ENCODE peak calls at places on chromosomes 5 and 9, in four cellular contexts. One of them, this sample, is unnamed.
A peak's percentile ranks its signal among the peaks of the same experiment; 100 is the strongest.

GRCh38 chr5:111227805-111228204 is 3.6 kb downstream of the CAMK4 start:
- DNase-seq in HCT116: no peak
- DNase-seq in fibroblast of pulmonary artery: peak; percentile 78
- DNase-seq in brain microvascular endothelial cell: no peak
- DNase-seq in this sample: peak; percentile 4

GRCh38 chr5:69156456-69156855 is 10.5 kb upstream of the CCNB1 start:
- DNase-seq in HCT116: no peak
- DNase-seq in fibroblast of pulmonary artery: no peak
- DNase-seq in brain microvascular endothelial cell: no peak
- DNase-seq in this sample: no peak

GRCh38 chr5:171495122-171495700 is 75.8 kb downstream of the FGF18 start:
- DNase-seq in HCT116: peak; percentile 28
- DNase-seq in fibroblast of pulmonary artery: peak; percentile 13
- DNase-seq in brain microvascular endothelial cell: no peak
- DNase-seq in this sample: no peak

GRCh38 chr9:78130004-78130403 is 98.4 kb upstream of the GNAQ start:
- DNase-seq in HCT116: peak; percentile 56
- DNase-seq in fibroblast of pulmonary artery: peak; percentile 63
- DNase-seq in brain microvascular endothelial cell: peak; percentile 26
- DNase-seq in this sample: no peak

GRCh38 chr5:61464512-61464911 is 132.5 kb downstream of the ZSWIM6 start:
- DNase-seq in HCT116: no peak
- DNase-seq in fibroblast of pulmonary artery: no peak
- DNase-seq in brain microvascular endothelial cell: no peak
- DNase-seq in this sample: no peak

GRCh38 chr9:96574455-96574854 is 45.2 kb downstream of the CDC14B start:
- DNase-seq in HCT116: no peak
- DNase-seq in fibroblast of pulmonary artery: no peak
- DNase-seq in brain microvascular endothelial cell: no peak
- DNase-seq in this sample: no peak

GRCh38 chr9:26949604-26950003 is 2.6 kb upstream of the PLAA start:
- DNase-seq in HCT116: peak; percentile 64
- DNase-seq in fibroblast of pulmonary artery: no peak
- DNase-seq in brain microvascular endothelial cell: no peak
- DNase-seq in this sample: no peak

GRCh38 chr9:17380126-17380861 is 198.6 kb upstream of the SH3GL2 start:
- DNase-seq in HCT116: no peak
- DNase-seq in fibroblast of pulmonary artery: no peak
- DNase-seq in brain microvascular endothelial cell: no peak
- DNase-seq in this sample: no peak

GRCh38 chr9:21770877-21771560 is 31.4 kb upstream of the MTAP start:
- DNase-seq in HCT116: peak; percentile 51
- DNase-seq in fibroblast of pulmonary artery: peak; percentile 92
- DNase-seq in brain microvascular endothelial cell: peak; percentile 80
- DNase-seq in this sample: peak; percentile 81

GRCh38 chr5:141848771-141849370 is 29.3 kb downstream of the PCDH1 start:
- DNase-seq in HCT116: no peak
- DNase-seq in fibroblast of pulmonary artery: peak; percentile 69
- DNase-seq in brain microvascular endothelial cell: peak; percentile 34
- DNase-seq in this sample: no peak

GRCh38 chr5:114857951-114858401 is 311.7 kb downstream of the TRIM36 start:
- DNase-seq in HCT116: no peak
- DNase-seq in fibroblast of pulmonary artery: no peak
- DNase-seq in brain microvascular endothelial cell: no peak
- DNase-seq in this sample: no peak

GRCh38 chr9:2157277-2158105 is 142.3 kb downstream of the SMARCA2 start:
- DNase-seq in HCT116: no peak
- DNase-seq in fibroblast of pulmonary artery: peak; percentile 58
- DNase-seq in brain microvascular endothelial cell: peak; percentile 66
- DNase-seq in this sample: peak; percentile 33

GRCh38 chr5:41641621-41642020 is 131.2 kb upstream of the PLCXD3 start:
- DNase-seq in HCT116: no peak
- DNase-seq in fibroblast of pulmonary artery: peak; percentile 63
- DNase-seq in brain microvascular endothelial cell: no peak
- DNase-seq in this sample: no peak

GRCh38 chr5:107668933-107669542 is 1.7 kb downstream of the EFNA5 start:
- DNase-seq in HCT116: no peak
- DNase-seq in fibroblast of pulmonary artery: peak; percentile 41
- DNase-seq in brain microvascular endothelial cell: peak; percentile 5
- DNase-seq in this sample: no peak

GRCh38 chr5:125290935-125291334 is 544.5 kb upstream of the ZNF608 start:
- DNase-seq in HCT116: no peak
- DNase-seq in fibroblast of pulmonary artery: no peak
- DNase-seq in brain microvascular endothelial cell: no peak
- DNase-seq in this sample: no peak

GRCh38 chr5:38466444-38467189 is 89.8 kb downstream of the LIFR start:
- DNase-seq in HCT116: no peak
- DNase-seq in fibroblast of pulmonary artery: peak; percentile 89
- DNase-seq in brain microvascular endothelial cell: peak; percentile 63
- DNase-seq in this sample: no peak

GRCh38 chr9:93664549-93665120 is 88.3 kb downstream of the PHF2 start:
- DNase-seq in HCT116: no peak
- DNase-seq in fibroblast of pulmonary artery: no peak
- DNase-seq in brain microvascular endothelial cell: no peak
- DNase-seq in this sample: no peak

GRCh38 chr5:153907170-153907775 is 131.4 kb downstream of the FAM114A2 start:
- DNase-seq in HCT116: no peak
- DNase-seq in fibroblast of pulmonary artery: no peak
- DNase-seq in brain microvascular endothelial cell: no peak
- DNase-seq in this sample: no peak

GRCh38 chr5:99032234-99033013 is 103.6 kb upstream of the CHD1 start:
- DNase-seq in HCT116: peak; percentile 56
- DNase-seq in fibroblast of pulmonary artery: peak; percentile 90
- DNase-seq in brain microvascular endothelial cell: peak; percentile 62
- DNase-seq in this sample: peak; percentile 59

GRCh38 chr9:104279535-104280215 is 185.6 kb downstream of the SMC2 start:
- DNase-seq in HCT116: no peak
- DNase-seq in fibroblast of pulmonary artery: peak; percentile 67
- DNase-seq in brain microvascular endothelial cell: no peak
- DNase-seq in this sample: peak; percentile 20

GRCh38 chr5:95817430-95817829 is 5.1 kb downstream of the GLRX start:
- DNase-seq in HCT116: no peak
- DNase-seq in fibroblast of pulmonary artery: no peak
- DNase-seq in brain microvascular endothelial cell: peak; percentile 68
- DNase-seq in this sample: peak; percentile 61

GRCh38 chr5:95718738-95719137 is 12.4 kb upstream of the RHOBTB3 start:
- DNase-seq in HCT116: no peak
- DNase-seq in fibroblast of pulmonary artery: no peak
- DNase-seq in brain microvascular endothelial cell: no peak
- DNase-seq in this sample: no peak

GRCh38 chr5:14143843-14144585 is 872 bp downstream of the TRIO start:
- DNase-seq in HCT116: no peak
- DNase-seq in fibroblast of pulmonary artery: no peak
- DNase-seq in brain microvascular endothelial cell: no peak
- DNase-seq in this sample: no peak

GRCh38 chr5:64958757-64959391 is 190.1 kb downstream of the CWC27 start:
- DNase-seq in HCT116: peak; percentile 7
- DNase-seq in fibroblast of pulmonary artery: peak; percentile 72
- DNase-seq in brain microvascular endothelial cell: no peak
- DNase-seq in this sample: peak; percentile 15

GRCh38 chr5:111069839-111070238 is 1.7 kb upstream of the TSLP start:
- DNase-seq in HCT116: no peak
- DNase-seq in fibroblast of pulmonary artery: peak; percentile 78
- DNase-seq in brain microvascular endothelial cell: peak; percentile 65
- DNase-seq in this sample: peak; percentile 84

GRCh38 chr9:75185585-75186170 is 97.4 kb downstream of the OSTF1 start:
- DNase-seq in HCT116: peak; percentile 38
- DNase-seq in fibroblast of pulmonary artery: peak; percentile 53
- DNase-seq in brain microvascular endothelial cell: peak; percentile 40
- DNase-seq in this sample: no peak

GRCh38 chr5:62268239-62268638 is 37.8 kb upstream of the KIF2A start:
- DNase-seq in HCT116: peak; percentile 50
- DNase-seq in fibroblast of pulmonary artery: peak; percentile 31
- DNase-seq in brain microvascular endothelial cell: no peak
- DNase-seq in this sample: no peak

GRCh38 chr9:2264081-2264480 is 248.9 kb downstream of the SMARCA2 start:
- DNase-seq in HCT116: no peak
- DNase-seq in fibroblast of pulmonary artery: no peak
- DNase-seq in brain microvascular endothelial cell: no peak
- DNase-seq in this sample: no peak

GRCh38 chr5:82793808-82794419 is 283.3 kb downstream of the TMEM167A start:
- DNase-seq in HCT116: peak; percentile 26
- DNase-seq in fibroblast of pulmonary artery: peak; percentile 60
- DNase-seq in brain microvascular endothelial cell: peak; percentile 16
- DNase-seq in this sample: no peak

GRCh38 chr9:130333041-130334040 is 67.8 kb downstream of the HMCN2 start:
- DNase-seq in HCT116: no peak
- DNase-seq in fibroblast of pulmonary artery: peak; percentile 14
- DNase-seq in brain microvascular endothelial cell: no peak
- DNase-seq in this sample: no peak

GRCh38 chr9:101270325-101270701 is 114.5 kb downstream of the BAAT start:
- DNase-seq in HCT116: no peak
- DNase-seq in fibroblast of pulmonary artery: peak; percentile 1
- DNase-seq in brain microvascular endothelial cell: no peak
- DNase-seq in this sample: no peak

GRCh38 chr9:107750741-107751521 is 261.4 kb upstream of the KLF4 start:
- DNase-seq in HCT116: peak; percentile 81
- DNase-seq in fibroblast of pulmonary artery: peak; percentile 99
- DNase-seq in brain microvascular endothelial cell: peak; percentile 98
- DNase-seq in this sample: peak; percentile 99

GRCh38 chr9:130172161-130172857 is at the start of gene NCS1:
- DNase-seq in HCT116: peak; percentile 21
- DNase-seq in fibroblast of pulmonary artery: peak; percentile 63
- DNase-seq in brain microvascular endothelial cell: peak; percentile 47
- DNase-seq in this sample: peak; percentile 35

GRCh38 chr5:113267361-113267900 is 167.4 kb downstream of the TSSK1B start:
- DNase-seq in HCT116: no peak
- DNase-seq in fibroblast of pulmonary artery: no peak
- DNase-seq in brain microvascular endothelial cell: no peak
- DNase-seq in this sample: no peak

GRCh38 chr9:93087971-93088655 is 7.9 kb upstream of the CARD19 start:
- DNase-seq in HCT116: no peak
- DNase-seq in fibroblast of pulmonary artery: no peak
- DNase-seq in brain microvascular endothelial cell: no peak
- DNase-seq in this sample: no peak

GRCh38 chr9:130835441-130836298 is 616 bp downstream of the ABL1 start:
- DNase-seq in HCT116: no peak
- DNase-seq in fibroblast of pulmonary artery: peak; percentile 50
- DNase-seq in brain microvascular endothelial cell: no peak
- DNase-seq in this sample: no peak

GRCh38 chr9:118577121-118577520 is 792.1 kb downstream of the BRINP1 start:
- DNase-seq in HCT116: no peak
- DNase-seq in fibroblast of pulmonary artery: peak; percentile 69
- DNase-seq in brain microvascular endothelial cell: no peak
- DNase-seq in this sample: peak; percentile 28

DNA sequence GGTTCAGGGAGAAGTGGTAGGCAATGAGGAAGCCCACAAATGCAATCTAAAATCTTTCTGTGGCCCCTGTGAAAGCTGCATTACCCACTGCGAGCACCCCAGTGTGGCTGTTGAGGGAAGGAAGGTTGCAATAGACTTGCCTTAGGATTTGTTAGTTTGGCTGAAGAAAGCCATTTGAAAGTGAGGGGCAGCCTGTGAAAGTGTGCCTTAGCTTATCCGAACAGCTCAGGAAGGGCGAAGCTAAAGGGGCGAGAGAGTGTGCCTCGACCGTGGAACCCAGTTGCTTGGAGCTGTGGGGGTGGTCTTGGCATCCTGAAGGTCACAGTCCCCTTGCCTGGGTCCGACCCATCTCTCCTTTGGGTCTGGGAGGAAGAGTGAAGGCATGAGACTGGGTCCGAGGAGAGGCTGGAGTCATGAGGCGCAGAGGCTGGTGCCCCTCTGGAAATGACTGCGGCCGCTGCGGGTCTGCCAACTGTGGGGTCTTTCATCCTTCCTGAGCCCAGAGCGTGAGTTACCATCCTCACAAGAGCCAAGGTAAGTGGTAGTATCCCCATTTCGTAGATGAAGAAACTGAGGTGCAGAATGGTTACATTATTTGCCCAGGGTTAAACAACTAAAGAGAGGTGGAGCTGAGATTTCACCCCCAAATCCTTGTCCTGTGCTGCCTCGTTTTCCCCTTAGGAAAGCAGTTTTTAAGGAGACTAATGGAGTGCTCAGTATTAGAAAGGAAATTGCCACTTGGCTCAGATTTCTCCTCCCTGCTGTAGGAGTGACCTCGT is 24.4 kb downstream of the SLC25A25 start:
- DNase-seq in HCT116: no peak
- DNase-seq in fibroblast of pulmonary artery: no peak
- DNase-seq in brain microvascular endothelial cell: no peak
- DNase-seq in this sample: no peak
- H3K4me3 ChIP-seq in HCT116: no peak overlapping the region
- H3K4me3 ChIP-seq in fibroblast of pulmonary artery: peak overlapping the region; percentile 53
- H3K4me3 ChIP-seq in brain microvascular endothelial cell: no peak overlapping the region
- H3K4me3 ChIP-seq in this sample: peak overlapping the region; percentile 49

GRCh38 chr9:37913480-37914153 is 9.7 kb upstream of the SLC25A51 start:
- DNase-seq in HCT116: peak; percentile 71
- DNase-seq in fibroblast of pulmonary artery: peak; percentile 79
- DNase-seq in brain microvascular endothelial cell: peak; percentile 69
- DNase-seq in this sample: no peak

GRCh38 chr9:37909326-37909725 is 5.4 kb upstream of the SLC25A51 start:
- DNase-seq in HCT116: no peak
- DNase-seq in fibroblast of pulmonary artery: no peak
- DNase-seq in brain microvascular endothelial cell: no peak
- DNase-seq in this sample: no peak

GRCh38 chr9:37908698-37909186 is 4.8 kb upstream of the SLC25A51 start:
- DNase-seq in HCT116: no peak
- DNase-seq in fibroblast of pulmonary artery: peak; percentile 93
- DNase-seq in brain microvascular endothelial cell: peak; percentile 36
- DNase-seq in this sample: no peak

GRCh38 chr9:37910271-37910670 is 6.3 kb upstream of the SLC25A51 start:
- DNase-seq in HCT116: no peak
- DNase-seq in fibroblast of pulmonary artery: no peak
- DNase-seq in brain microvascular endothelial cell: no peak
- DNase-seq in this sample: no peak

GRCh38 chr9:37911271-37911681 is 7.3 kb upstream of the SLC25A51 start:
- DNase-seq in HCT116: no peak
- DNase-seq in fibroblast of pulmonary artery: peak; percentile 24
- DNase-seq in brain microvascular endothelial cell: peak; percentile 46
- DNase-seq in this sample: peak; percentile 48
- H3K4me3 ChIP-seq in HCT116: no peak overlapping the region
- H3K4me3 ChIP-seq in fibroblast of pulmonary artery: no peak overlapping the region
- H3K4me3 ChIP-seq in brain microvascular endothelial cell: no peak overlapping the region
- H3K4me3 ChIP-seq in this sample: no peak overlapping the region

GRCh38 chr5:134714120-134714519 is 24.2 kb upstream of the CAMLG start:
- DNase-seq in HCT116: no peak
- DNase-seq in fibroblast of pulmonary artery: no peak
- DNase-seq in brain microvascular endothelial cell: peak; percentile 45
- DNase-seq in this sample: no peak

GRCh38 chr5:134714537-134714936 is 23.8 kb upstream of the CAMLG start:
- DNase-seq in HCT116: no peak
- DNase-seq in fibroblast of pulmonary artery: no peak
- DNase-seq in brain microvascular endothelial cell: no peak
- DNase-seq in this sample: no peak
- H3K4me3 ChIP-seq in HCT116: no peak overlapping the region
- H3K4me3 ChIP-seq in fibroblast of pulmonary artery: no peak overlapping the region
- H3K4me3 ChIP-seq in brain microvascular endothelial cell: no peak overlapping the region
- H3K4me3 ChIP-seq in this sample: no peak overlapping the region

GRCh38 chr5:177453852-177454396 is 7.3 kb downstream of the PRR7 start:
- DNase-seq in HCT116: no peak
- DNase-seq in fibroblast of pulmonary artery: no peak
- DNase-seq in brain microvascular endothelial cell: no peak
- DNase-seq in this sample: no peak
- H3K4me3 ChIP-seq in HCT116: peak overlapping the region; percentile 76
- H3K4me3 ChIP-seq in fibroblast of pulmonary artery: peak overlapping the region; percentile 39
- H3K4me3 ChIP-seq in brain microvascular endothelial cell: peak overlapping the region; percentile 31
- H3K4me3 ChIP-seq in this sample: peak overlapping the region; percentile 45

GRCh38 chr5:124124711-124125229 is 612.8 kb downstream of the CSNK1G3 start:
- DNase-seq in HCT116: no peak
- DNase-seq in fibroblast of pulmonary artery: peak; percentile 2
- DNase-seq in brain microvascular endothelial cell: no peak
- DNase-seq in this sample: peak; percentile 20
- H3K4me3 ChIP-seq in HCT116: no peak overlapping the region
- H3K4me3 ChIP-seq in fibroblast of pulmonary artery: no peak overlapping the region
- H3K4me3 ChIP-seq in brain microvascular endothelial cell: no peak overlapping the region
- H3K4me3 ChIP-seq in this sample: no peak overlapping the region